ENCODE peak calls at places on chromosomes 7 and 10, in seven cellular contexts. R, Z, S, T, Q, L and H are unnamed samples.

GRCh38 chr10:72295330-72295910 is 21.7 kb downstream of the DDIT4 start:
- DNase-seq in R (no peak), Z (no peak), S (no peak), T (no peak), Q (no peak), L (no peak), H (no peak)

GRCh38 chr10:44982114-44982460 is 3.5 kb upstream of the DEPP1 start:
- DNase-seq in R (no peak), Z (no peak), S (peak), T (no peak), Q (peak), L (no peak), H (peak)

GRCh38 chr10:116408716-116409115 is 18.9 kb upstream of the PNLIPRP3 start:
- DNase-seq in R (no peak), Z (no peak), S (no peak), T (no peak), Q (no peak), L (no peak), H (no peak)

GRCh38 chr7:101486764-101487458 is 124.2 kb downstream of the COL26A1 start:
- DNase-seq in R (no peak), Z (no peak), S (no peak), T (peak), Q (peak), L (peak), H (no peak)

GRCh38 chr10:4083509-4084003 is 298.5 kb upstream of the KLF6 start:
- DNase-seq in R (no peak), Z (no peak), S (peak), T (no peak), Q (peak), L (peak), H (no peak)

GRCh38 chr7:128869944-128870285 is 7.3 kb downstream of the ATP6V1F start:
- DNase-seq in R (no peak), Z (no peak), S (peak), T (no peak), Q (no peak), L (no peak), H (no peak)

GRCh38 chr10:86655596-86655995 is 1.2 kb downstream of the OPN4 start:
- DNase-seq in R (no peak), Z (peak), S (no peak), T (no peak), Q (peak), L (no peak), H (no peak)

GRCh38 chr10:67779455-67780205 is 58.4 kb downstream of the DNAJC12 start:
- DNase-seq in R (peak), Z (peak), S (peak), T (peak), Q (peak), L (peak), H (peak)

GRCh38 chr7:46672861-46673260 is 751.8 kb upstream of the IGFBP3 start:
- DNase-seq in R (no peak), Z (no peak), S (no peak), T (no peak), Q (no peak), L (no peak), H (no peak)

GRCh38 chr7:47069385-47070076 is 512.4 kb downstream of the TNS3 start:
- DNase-seq in R (no peak), Z (no peak), S (no peak), T (no peak), Q (no peak), L (no peak), H (no peak)

GRCh38 chr7:73734619-73735525 is 3.7 kb downstream of the ABHD11 start:
- DNase-seq in R (peak), Z (peak), S (peak), T (peak), Q (no peak), L (peak), H (peak)

GRCh38 chr10:95517536-95518454 is 43.4 kb downstream of the SORBS1 start:
- DNase-seq in R (peak), Z (no peak), S (no peak), T (no peak), Q (no peak), L (no peak), H (peak)

GRCh38 chr10:132172091-132173066 is 14.4 kb upstream of the DPYSL4 start:
- DNase-seq in R (no peak), Z (no peak), S (no peak), T (no peak), Q (no peak), L (no peak), H (no peak)

GRCh38 chr10:85047170-85047834 is 718.9 kb downstream of the CCSER2 start:
- DNase-seq in R (no peak), Z (no peak), S (no peak), T (no peak), Q (no peak), L (no peak), H (no peak)

GRCh38 chr10:129963076-129963830 is 821 bp downstream of the EBF3 start:
- DNase-seq in R (no peak), Z (no peak), S (no peak), T (no peak), Q (no peak), L (no peak), H (no peak)

GRCh38 chr10:36882781-36883180 is 242.6 kb upstream of the ANKRD30A start:
- DNase-seq in R (no peak), Z (no peak), S (no peak), T (no peak), Q (no peak), L (no peak), H (no peak)

GRCh38 chr10:102479651-102480050 is 22.9 kb downstream of the ACTR1A start:
- DNase-seq in R (no peak), Z (no peak), S (no peak), T (no peak), Q (no peak), L (no peak), H (no peak)

GRCh38 chr7:151012921-151013347 is 11.4 kb downstream of the ATG9B start:
- DNase-seq in R (peak), Z (no peak), S (no peak), T (peak), Q (no peak), L (no peak), H (no peak)

GRCh38 chr7:74097937-74098614 is 14.5 kb downstream of the LIMK1 start:
- DNase-seq in R (no peak), Z (peak), S (peak), T (peak), Q (no peak), L (peak), H (peak)

GRCh38 chr7:74059681-74060588 is 23.7 kb upstream of the LIMK1 start:
- DNase-seq in R (no peak), Z (peak), S (peak), T (peak), Q (no peak), L (peak), H (no peak)

GRCh38 chr10:10131984-10132383 is 885.7 kb upstream of the CELF2 start:
- DNase-seq in R (no peak), Z (no peak), S (no peak), T (no peak), Q (no peak), L (no peak), H (no peak)

GRCh38 chr10:52965938-52966401 is 193.4 kb upstream of the MBL2 start:
- DNase-seq in R (no peak), Z (no peak), S (no peak), T (no peak), Q (no peak), L (no peak), H (no peak)

GRCh38 chr7:30730097-30730496 is 21.8 kb upstream of the INMT start:
- DNase-seq in R (no peak), Z (no peak), S (no peak), T (no peak), Q (no peak), L (no peak), H (no peak)

GRCh38 chr10:79401015-79401921 is 44.2 kb downstream of the ZCCHC24 start:
- DNase-seq in R (no peak), Z (no peak), S (peak), T (no peak), Q (peak), L (peak), H (no peak)

GRCh38 chr7:141387521-141388217 is 163.5 kb upstream of the AGK start:
- DNase-seq in R (no peak), Z (no peak), S (no peak), T (no peak), Q (no peak), L (no peak), H (no peak)

GRCh38 chr7:135541029-135541428 is 16.7 kb upstream of the NUP205 start:
- DNase-seq in R (no peak), Z (no peak), S (no peak), T (no peak), Q (no peak), L (no peak), H (no peak)

GRCh38 chr7:155644971-155645509 is 579 bp downstream of the RBM33 start:
- DNase-seq in R (peak), Z (peak), S (peak), T (peak), Q (peak), L (peak), H (no peak)

GRCh38 chr7:135335628-135336139 is 102.0 kb downstream of the STRA8 start:
- DNase-seq in R (peak), Z (peak), S (peak), T (peak), Q (no peak), L (peak), H (peak)

GRCh38 chr7:145511014-145511413 is 605.6 kb upstream of the CNTNAP2 start:
- DNase-seq in R (no peak), Z (no peak), S (no peak), T (no peak), Q (no peak), L (no peak), H (no peak)

GRCh38 chr7:84100866-84101265 is 93.7 kb downstream of the SEMA3A start:
- DNase-seq in R (no peak), Z (no peak), S (no peak), T (peak), Q (no peak), L (no peak), H (peak)

GRCh38 chr7:39621784-39622411 is 1.5 kb upstream of the RALA start:
- DNase-seq in R (peak), Z (no peak), S (no peak), T (no peak), Q (no peak), L (no peak), H (no peak)

GRCh38 chr7:39623312-39624201 is at the start of gene RALA:
- DNase-seq in R (peak), Z (peak), S (peak), T (peak), Q (peak), L (peak), H (peak)

GRCh38 chr7:39622609-39623311 is 612 bp upstream of the RALA start:
- DNase-seq in R (no peak), Z (no peak), S (no peak), T (no peak), Q (no peak), L (no peak), H (peak)

GRCh38 chr7:39624202-39624807 is 933 bp downstream of the RALA start:
- DNase-seq in R (peak), Z (no peak), S (no peak), T (peak), Q (no peak), L (peak), H (no peak)

DNA sequence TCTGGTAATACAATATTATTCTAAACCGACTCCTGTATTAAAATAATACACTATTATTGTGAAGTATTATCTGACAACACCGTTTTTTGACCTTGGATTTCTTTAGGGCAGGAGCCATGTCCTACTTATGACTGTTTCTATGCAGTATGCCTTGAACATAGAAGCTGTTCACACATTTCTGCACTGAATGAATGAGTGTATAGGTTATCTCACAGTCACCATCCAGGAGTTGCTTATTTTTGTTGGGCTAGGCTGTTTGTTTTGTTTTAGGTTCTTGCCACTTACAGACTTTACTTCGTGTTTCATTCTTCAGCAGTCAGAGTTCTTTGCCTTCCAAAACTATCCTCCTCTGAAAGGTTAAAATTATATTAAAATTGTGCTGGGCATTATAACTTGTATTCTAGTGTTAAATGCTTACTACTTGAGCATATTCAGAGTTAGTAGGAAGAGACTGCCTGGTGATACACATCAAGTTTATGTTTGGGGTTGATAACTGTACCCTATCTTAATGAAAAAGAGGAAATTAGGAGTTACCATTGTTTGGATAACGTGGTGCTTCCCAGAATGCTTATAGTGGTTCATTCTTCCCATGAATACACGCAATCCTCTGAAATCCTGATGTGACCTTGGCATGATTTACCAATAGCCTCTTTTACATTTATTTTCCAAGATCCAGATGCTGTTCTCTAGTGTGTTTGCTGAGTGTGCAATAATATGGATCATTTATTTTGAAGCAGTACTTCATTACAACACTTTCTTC is 1.7 kb downstream of the RALA start:
- DNase-seq in R (peak), Z (no peak), S (no peak), T (no peak), Q (no peak), L (no peak), H (no peak)
- TF ChIP-seq POLR2A in R (no peak), Z (no peak), S (no peak), T (no peak), Q (no peak), L (no peak), H (no peak)

DNA sequence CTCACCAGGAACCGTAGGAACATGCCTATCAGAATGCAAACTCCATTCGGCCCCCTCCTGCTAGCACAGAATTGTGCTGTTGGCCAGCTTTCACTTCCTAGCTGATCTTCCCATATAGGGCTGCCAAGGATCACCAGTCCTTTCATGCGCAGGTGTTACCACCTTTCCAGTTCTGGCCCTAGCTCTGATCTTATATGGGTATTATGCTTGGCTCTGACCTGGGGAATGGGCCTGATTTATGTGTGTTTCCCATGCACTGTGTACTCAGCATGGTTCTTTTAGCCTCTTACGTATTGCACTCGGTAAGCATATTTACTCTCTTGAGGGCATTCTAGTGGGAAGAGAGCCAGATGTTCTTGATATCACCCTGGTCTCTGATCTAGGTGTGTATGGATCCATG is 11.1 kb downstream of the SLC35G1 start:
- DNase-seq in R (no peak), Z (no peak), S (no peak), T (no peak), Q (no peak), L (no peak), H (no peak)
- TF ChIP-seq POLR2A in R (no peak), Z (no peak), S (no peak), T (no peak), Q (no peak), L (no peak), H (no peak)

DNA sequence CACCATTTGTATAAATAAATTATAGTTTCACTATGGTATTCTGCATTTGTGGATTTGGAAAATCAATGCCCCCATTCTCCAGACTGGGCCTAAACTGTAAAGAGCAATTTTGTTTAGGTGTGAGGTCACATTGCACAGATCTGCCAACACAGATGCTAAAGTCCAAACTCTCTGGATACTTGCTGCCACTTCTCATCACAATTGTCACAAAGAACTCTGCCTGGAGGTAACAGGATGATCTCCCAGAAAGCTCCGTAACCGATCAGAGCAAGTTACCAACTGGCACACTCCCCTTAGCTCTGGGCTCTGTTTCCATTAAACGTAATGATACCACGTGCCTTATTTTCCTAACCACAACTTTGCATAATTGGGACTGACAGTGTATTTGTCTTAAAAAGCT is 4.3 kb upstream of the MACROH2A2 start:
- DNase-seq in R (no peak), Z (no peak), S (no peak), T (no peak), Q (no peak), L (no peak), H (no peak)
- TF ChIP-seq POLR2A in R (no peak), Z (no peak), S (no peak), T (no peak), Q (no peak), L (no peak), H (no peak)

GRCh38 chr10:74244807-74245206 is 93.8 kb downstream of the ADK start:
- DNase-seq in R (no peak), Z (no peak), S (no peak), T (no peak), Q (no peak), L (no peak), H (no peak)

GRCh38 chr10:74249865-74250264 is 98.8 kb downstream of the ADK start:
- DNase-seq in R (no peak), Z (no peak), S (no peak), T (no peak), Q (no peak), L (no peak), H (no peak)

GRCh38 chr10:74243067-74243466 is 92.0 kb downstream of the ADK start:
- DNase-seq in R (no peak), Z (no peak), S (no peak), T (no peak), Q (no peak), L (no peak), H (no peak)

GRCh38 chr10:74246495-74246894 is 95.5 kb downstream of the ADK start:
- DNase-seq in R (no peak), Z (no peak), S (no peak), T (no peak), Q (no peak), L (no peak), H (no peak)

DNA sequence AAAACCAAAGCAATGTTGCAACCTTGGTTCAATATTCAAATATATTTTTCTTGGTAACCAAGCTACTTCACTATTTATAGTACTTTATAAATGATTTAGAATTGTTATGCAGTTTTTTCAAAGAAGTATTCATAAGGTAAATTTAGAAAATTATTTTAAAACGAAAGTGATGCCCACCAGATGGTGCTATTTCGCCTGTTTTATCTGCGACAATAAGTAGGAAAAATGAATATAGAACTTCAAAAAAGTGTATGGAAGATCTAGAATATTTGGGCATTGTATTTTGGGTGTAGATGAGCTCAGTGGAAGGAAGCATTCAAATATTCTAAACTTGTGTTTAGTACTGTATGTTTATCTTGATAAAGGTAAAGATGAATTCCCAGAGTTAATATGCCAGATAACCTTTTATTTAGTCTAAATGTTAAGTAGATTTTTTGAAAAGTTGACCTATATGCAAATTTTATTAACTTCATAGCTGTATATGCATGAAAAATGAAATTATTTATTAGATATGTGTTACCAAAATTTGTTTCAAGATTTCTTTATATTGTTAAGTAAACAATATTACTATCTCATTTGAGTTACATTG is 93.2 kb downstream of the ADK start:
- DNase-seq in R (peak), Z (no peak), S (no peak), T (peak), Q (no peak), L (peak), H (no peak)
- TF ChIP-seq POLR2A in R (no peak), Z (no peak), S (no peak), T (no peak), Q (no peak), L (no peak), H (no peak)

DNA sequence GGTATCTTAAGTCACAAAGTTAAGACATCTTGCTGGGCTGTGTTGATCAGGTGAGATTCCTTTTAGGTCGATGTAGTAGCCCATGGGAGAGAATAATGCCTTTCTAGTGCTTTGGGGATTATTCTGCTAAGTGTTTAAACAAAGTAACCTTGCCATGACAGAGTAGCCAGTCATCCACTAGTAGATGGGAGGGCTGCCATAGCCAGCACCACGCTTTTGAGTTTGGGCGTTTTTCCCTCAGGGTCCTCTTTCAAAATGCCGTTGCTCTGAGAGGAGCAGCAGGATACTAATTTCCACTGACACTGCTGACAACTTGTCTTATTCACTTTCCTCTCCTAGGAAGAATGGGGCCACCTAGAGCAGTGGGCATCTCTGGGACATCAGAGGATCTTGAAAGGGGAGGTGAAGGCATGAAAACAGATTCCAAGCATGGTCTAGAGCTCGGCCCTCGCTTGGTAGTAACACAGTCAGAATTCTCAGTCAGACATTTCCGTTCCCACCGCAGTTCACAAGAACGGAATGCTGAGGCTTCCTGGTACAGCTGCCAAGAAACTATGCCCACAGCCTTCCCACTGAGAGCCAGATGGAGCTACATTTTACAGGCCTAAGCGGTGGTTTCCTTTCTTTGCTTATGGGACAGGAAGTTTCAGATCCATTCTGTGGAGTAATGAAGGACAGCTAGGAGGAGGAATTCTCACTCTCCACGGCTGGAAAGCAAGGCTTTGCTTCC is 15.3 kb upstream of the RSU1 start:
- DNase-seq in R (no peak), Z (peak), S (no peak), T (peak), Q (no peak), L (peak), H (peak)
- TF ChIP-seq POLR2A in R (no peak), Z (no peak), S (no peak), T (no peak), Q (no peak), L (no peak), H (no peak)

GRCh38 chr10:88990528-88991160 is at the start of gene FAS:
- DNase-seq in R (peak), Z (peak), S (peak), T (peak), Q (peak), L (peak), H (peak)
- TF ChIP-seq POLR2A in R (peak), Z (peak), S (peak), T (peak), Q (no peak), L (peak), H (peak)